ENCODE peak calls at places on chromosomes 4 and X, in eight cellular contexts. M is HFF-Myc, C is uterus, L is astrocyte of the cerebellum, K is psoas muscle, G is cardiac fibroblast, E is endothelial cell of umbilical vein, B is thoracic aorta. A is an unnamed sample.

GRCh38 chr4:57043304-57044251 is 64.9 kb downstream of the POLR2B start:
- DNase-seq in C (peak), E (peak), L (peak), B (no peak), M (peak), G (peak), K (no peak), A (no peak)

GRCh38 chr4:159484049-159484448 is 381.2 kb downstream of the RAPGEF2 start:
- DNase-seq in C (no peak), B (no peak), G (no peak), L (no peak), E (no peak), K (no peak), M (no peak), A (no peak)

GRCh38 chrX:3609800-3610199 is 103.6 kb downstream of the PRKX start:
- DNase-seq in M (no peak), B (no peak), G (peak), E (no peak), C (no peak), L (peak), K (no peak), A (no peak)

GRCh38 chrX:133265331-133265730 is 47.2 kb upstream of the TFDP3 start:
- DNase-seq in B (no peak), K (no peak), L (peak), M (no peak), G (no peak), E (no peak), C (no peak), A (no peak)

GRCh38 chr4:123786955-123787354 is 390.4 kb downstream of the SPRY1 start:
- DNase-seq in G (peak), K (peak), B (no peak), M (no peak), E (no peak), C (peak), L (peak), A (no peak)

GRCh38 chr4:41146716-41147506 is 67.4 kb downstream of the APBB2 start:
- DNase-seq in M (no peak), K (peak), B (no peak), L (no peak), C (peak), G (peak), E (peak), A (no peak)

GRCh38 chr4:6768539-6768905 is 14.0 kb upstream of the KIAA0232 start:
- DNase-seq in E (no peak), M (no peak), B (peak), K (peak), G (peak), C (no peak), L (no peak), A (no peak)

GRCh38 chr4:25865586-25865985 is 2.8 kb upstream of the SEL1L3 start:
- DNase-seq in B (no peak), C (no peak), M (no peak), E (no peak), L (no peak), G (no peak), K (no peak), A (peak)

GRCh38 chr4:83010522-83011318 is at the start of gene LIN54:
- DNase-seq in C (peak), G (peak), K (peak), L (no peak), B (peak), M (no peak), E (peak), A (no peak)

GRCh38 chr4:104475652-104476051 is 19.0 kb downstream of the CXXC4 start:
- DNase-seq in M (no peak), E (no peak), B (no peak), G (no peak), L (no peak), K (no peak), C (no peak), A (no peak)

GRCh38 chr4:73823756-73824155 is 12.7 kb upstream of the CXCL6 start:
- DNase-seq in G (no peak), L (no peak), K (no peak), M (no peak), B (no peak), C (no peak), E (no peak), A (no peak)

GRCh38 chrX:70013483-70014222 is 36.1 kb downstream of the AWAT2 start:
- DNase-seq in L (no peak), B (no peak), M (no peak), G (peak), C (no peak), K (no peak), E (no peak), A (no peak)

GRCh38 chr4:147160908-147161513 is 215.3 kb upstream of the TTC29 start:
- DNase-seq in L (peak), G (peak), M (peak), K (no peak), B (no peak), E (peak), C (no peak), A (peak)

GRCh38 chr4:101596786-101597185 is 193.7 kb upstream of the BANK1 start:
- DNase-seq in K (no peak), L (no peak), E (no peak), G (no peak), B (no peak), M (no peak), C (no peak), A (no peak)

GRCh38 chr4:15436515-15436914 is 8.7 kb downstream of the C1QTNF7 start:
- DNase-seq in C (no peak), L (peak), K (no peak), G (peak), M (no peak), E (peak), B (no peak), A (no peak)

GRCh38 chr4:108370291-108370690 is 201.6 kb upstream of the LEF1 start:
- DNase-seq in G (no peak), C (no peak), L (no peak), K (no peak), E (no peak), B (no peak), M (no peak), A (no peak)

GRCh38 chr4:139692300-139693012 is 26.8 kb downstream of the MGST2 start:
- DNase-seq in M (no peak), L (no peak), B (no peak), C (no peak), K (no peak), E (peak), G (peak), A (no peak)

GRCh38 chr4:155473420-155474095 is 96.8 kb upstream of the MAP9 start:
- DNase-seq in B (no peak), M (no peak), E (peak), L (no peak), K (no peak), C (no peak), G (no peak), A (no peak)

GRCh38 chr4:110107868-110108267 is 90.5 kb downstream of the ELOVL6 start:
- DNase-seq in M (no peak), E (no peak), K (no peak), B (no peak), C (no peak), G (peak), L (no peak), A (no peak)

GRCh38 chr4:157076578-157076947 is 613 bp downstream of the GLRB start:
- DNase-seq in B (no peak), M (no peak), K (no peak), G (no peak), L (no peak), E (peak), C (no peak), A (no peak)

GRCh38 chrX:2325076-2325784 is 175.5 kb downstream of the DHRSX start:
- DNase-seq in L (peak), C (peak), B (no peak), K (peak), E (peak), M (no peak), G (peak), A (peak)

GRCh38 chrX:29090811-29091210 is 503.6 kb downstream of the IL1RAPL1 start:
- DNase-seq in L (no peak), K (no peak), G (peak), M (no peak), B (no peak), E (peak), C (no peak), A (peak)

GRCh38 chr4:53541577-53542206 is 49.6 kb downstream of the LNX1 start:
- DNase-seq in G (peak), B (no peak), M (peak), E (peak), L (peak), C (peak), K (no peak), A (no peak)

GRCh38 chr4:8594097-8595038 is 1.8 kb downstream of the CPZ start:
- DNase-seq in G (peak), M (peak), K (no peak), C (peak), B (no peak), L (peak), E (peak), A (peak)

GRCh38 chrX:68995780-68996551 is 167.1 kb downstream of the EFNB1 start:
- DNase-seq in G (peak), B (no peak), L (peak), E (peak), K (peak), C (peak), M (no peak), A (no peak)

GRCh38 chr4:9999956-10000551 is 21.2 kb downstream of the SLC2A9 start:
- DNase-seq in M (no peak), G (no peak), L (no peak), E (no peak), B (no peak), K (no peak), C (no peak), A (no peak)

GRCh38 chrX:74349387-74349786 is 45.4 kb downstream of the ZCCHC13 start:
- DNase-seq in E (no peak), L (peak), C (no peak), M (peak), K (no peak), G (peak), B (no peak), A (no peak)

GRCh38 chrX:100413231-100413630 is 3.2 kb upstream of the PCDH19 start:
- DNase-seq in K (peak), B (no peak), L (peak), E (peak), G (peak), C (no peak), M (peak), A (peak)

GRCh38 chrX:44216171-44216570 is 127.3 kb downstream of the EFHC2 start:
- DNase-seq in C (no peak), E (no peak), L (no peak), M (no peak), K (no peak), G (no peak), B (no peak), A (no peak)

GRCh38 chrX:56231706-56232105 is 450 bp upstream of the KLF8 start:
- DNase-seq in G (no peak), C (no peak), B (no peak), E (no peak), L (no peak), K (no peak), M (no peak), A (no peak)

GRCh38 chrX:23902419-23902818 is 5.3 kb downstream of the APOO start:
- DNase-seq in K (no peak), M (no peak), L (no peak), C (no peak), G (peak), B (no peak), E (peak), A (peak)

GRCh38 chr4:132076829-132077228 is 1072.3 kb upstream of the PCDH10 start:
- DNase-seq in L (no peak), E (no peak), B (no peak), G (no peak), C (no peak), K (no peak), M (no peak), A (no peak)

GRCh38 chr4:162116085-162116784 is 47.6 kb downstream of the FSTL5 start:
- DNase-seq in G (no peak), C (no peak), B (no peak), L (no peak), M (no peak), K (no peak), E (no peak), A (no peak)

GRCh38 chr4:168797738-168798375 is 212.2 kb downstream of the CBR4 start:
- DNase-seq in G (no peak), L (no peak), K (no peak), E (peak), M (no peak), C (no peak), B (no peak), A (no peak)

GRCh38 chr4:154643493-154643892 is 31.0 kb upstream of the FGG start:
- DNase-seq in L (no peak), B (no peak), G (no peak), E (no peak), K (no peak), M (no peak), C (no peak), A (no peak)

GRCh38 chr4:169226565-169226964 is 44.2 kb downstream of the SH3RF1 start:
- DNase-seq in K (no peak), M (no peak), L (no peak), B (no peak), E (no peak), C (no peak), G (no peak), A (no peak)

GRCh38 chr4:188109157-188109755 is at the start of gene TRIML2:
- DNase-seq in B (no peak), L (no peak), E (no peak), C (no peak), K (no peak), M (no peak), G (no peak), A (no peak)

GRCh38 chrX:24553016-24553415 is 87.9 kb downstream of the PDK3 start:
- DNase-seq in B (no peak), M (no peak), G (peak), K (no peak), E (peak), C (no peak), L (no peak), A (no peak)

GRCh38 chr4:172983014-172983413 is 185.6 kb upstream of the GALNT7 start:
- DNase-seq in C (no peak), B (no peak), K (no peak), L (no peak), M (no peak), E (no peak), G (peak), A (no peak)

GRCh38 chr4:111475001-111475400 is 670.3 kb upstream of the FAM241A start:
- DNase-seq in B (no peak), M (no peak), E (no peak), K (no peak), C (no peak), G (peak), L (peak), A (peak)
- H3K4me3 ChIP-seq in B (no peak), M (no peak), E (no peak), K (no peak), C (no peak), G (no peak), L (no peak), A (no peak)

GRCh38 chr4:78310732-78311100 is 240.9 kb upstream of the ANXA3 start:
- DNase-seq in C (no peak), K (no peak), L (no peak), E (no peak), B (no peak), M (no peak), G (no peak), A (no peak)

GRCh38 chr4:78309352-78309751 is 242.2 kb upstream of the ANXA3 start:
- DNase-seq in K (no peak), L (no peak), E (no peak), B (no peak), G (no peak), M (no peak), C (no peak), A (no peak)

GRCh38 chr4:78312989-78313753 is 238.4 kb upstream of the ANXA3 start:
- DNase-seq in G (peak), C (no peak), K (no peak), E (no peak), B (no peak), M (no peak), L (no peak), A (no peak)

GRCh38 chr4:78310056-78310731 is 241.4 kb upstream of the ANXA3 start:
- DNase-seq in G (no peak), K (no peak), B (no peak), L (no peak), E (no peak), M (no peak), C (no peak), A (no peak)

GRCh38 chr4:78311306-78311705 is 240.3 kb upstream of the ANXA3 start:
- DNase-seq in K (no peak), B (no peak), G (no peak), E (no peak), M (no peak), L (no peak), C (no peak), A (no peak)
- TF ChIP-seq CTCF in K (no peak), B (no peak), G (no peak), E (no peak), M (no peak), L (no peak), C (no peak), A (no peak)

GRCh38 chr4:189185810-189186432 is 754.8 kb upstream of the FRG1 start:
- DNase-seq in G (no peak), K (no peak), M (no peak), E (no peak), C (no peak), B (no peak), L (no peak), A (no peak)
- H3K4me3 ChIP-seq in G (no peak), K (no peak), M (no peak), E (no peak), C (no peak), B (no peak), L (no peak), A (no peak)

DNA sequence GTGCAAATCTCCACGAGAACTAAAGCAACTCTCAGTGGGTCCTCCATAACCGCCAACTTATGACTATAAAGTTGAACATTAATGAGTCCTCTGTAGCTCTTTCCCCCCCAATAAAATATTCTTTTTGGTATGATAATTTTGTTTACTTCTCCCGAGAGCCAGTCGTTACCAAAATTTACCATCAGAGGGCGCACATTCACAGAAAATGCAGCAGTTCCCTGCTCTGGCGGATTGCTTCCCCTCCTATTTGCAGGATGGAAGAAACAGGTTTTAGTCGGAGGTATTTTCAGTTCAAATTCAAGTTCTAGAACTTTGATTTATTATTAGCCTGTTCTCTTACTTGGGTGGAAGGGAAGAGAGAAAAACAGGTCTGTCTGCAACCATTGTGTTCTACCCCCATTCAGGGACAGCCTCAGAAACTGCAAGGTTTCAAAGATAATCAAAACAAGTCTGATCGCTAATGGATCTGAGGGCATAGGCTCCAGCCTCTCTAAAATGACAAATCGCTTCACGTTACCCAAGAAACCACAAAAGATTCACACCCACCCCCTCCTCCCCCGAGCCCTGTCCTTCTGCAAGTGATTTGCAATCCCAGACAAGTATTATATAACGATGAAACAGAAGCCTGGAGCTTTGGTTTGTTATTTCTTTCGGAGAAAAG is 263.7 kb upstream of the RPS6KA3 start:
- DNase-seq in M (no peak), E (peak), K (no peak), C (peak), L (peak), G (peak), B (no peak), A (peak)
- TF ChIP-seq CTCF in M (peak), E (peak), K (peak), C (peak), L (peak), G (peak), B (peak), A (peak)

DNA sequence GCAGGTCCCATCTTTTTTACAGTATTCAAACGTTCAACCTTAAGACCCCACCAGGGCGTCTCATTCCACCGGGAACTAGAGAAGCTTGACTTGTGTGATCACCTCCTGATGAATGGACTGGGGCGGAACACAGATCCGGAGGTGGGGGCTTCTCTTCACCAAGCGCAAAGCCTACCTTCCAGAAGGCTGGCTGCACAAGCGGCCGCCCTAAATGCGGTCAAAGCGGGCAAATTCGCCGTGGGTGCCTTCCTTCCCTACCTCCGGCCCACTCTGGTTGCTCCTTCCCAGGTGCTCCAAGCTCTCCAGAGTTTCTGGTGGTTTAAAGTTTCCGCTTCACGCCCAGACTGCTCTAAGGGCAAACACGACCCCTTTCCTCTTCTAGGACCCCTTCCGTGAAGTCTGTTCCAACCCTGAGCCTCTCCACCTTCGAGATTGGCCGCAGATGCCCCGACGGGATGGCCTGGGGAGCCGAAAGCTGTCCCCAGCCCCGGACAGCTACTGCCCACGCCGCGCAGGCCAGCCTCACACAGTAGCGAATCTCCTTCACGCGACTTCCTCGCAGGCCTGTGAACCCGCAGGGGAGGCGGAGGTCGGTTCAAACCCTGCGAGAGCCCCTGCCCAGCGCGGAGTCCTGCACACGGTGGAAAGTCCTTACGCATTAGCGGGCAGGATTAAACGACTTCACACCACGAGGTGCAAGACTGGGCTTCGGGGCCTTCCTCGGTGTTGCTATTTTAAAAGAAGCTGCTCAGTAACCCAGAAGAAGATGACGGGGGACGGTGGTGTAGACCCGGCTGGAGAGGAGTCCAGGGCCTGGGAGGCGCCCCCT is 1.6 kb upstream of the WWC2 start:
- DNase-seq in L (no peak), B (no peak), E (no peak), G (no peak), M (no peak), K (peak), C (peak), A (no peak)
- H3K4me3 ChIP-seq in L (peak), B (peak), E (peak), G (peak), M (peak), K (peak), C (peak), A (no peak)

A was measured in LNCaP clone FGC.